ENCODE peak calls at places on chromosomes 7 and 10, in five cellular contexts. One of them, this sample, is unnamed.
A peak's percentile ranks its signal among the peaks of the same experiment; 100 is the strongest.

GRCh38 chr10:1227505-1228402 is 171.6 kb downstream of the WDR37 start:
- DNase-seq in Karpas-422: no peak
- DNase-seq in ecto neural progenitor cell: no peak
- DNase-seq in NCI-H2029 treated with DMSO at 0.1 percent for 48 hours: no peak
- DNase-seq in BE2C: no peak
- DNase-seq in this sample: no peak

GRCh38 chr7:139681463-139681755 is 96.4 kb downstream of the HIPK2 start:
- DNase-seq in Karpas-422: no peak
- DNase-seq in ecto neural progenitor cell: no peak
- DNase-seq in NCI-H2029 treated with DMSO at 0.1 percent for 48 hours: no peak
- DNase-seq in BE2C: no peak
- DNase-seq in this sample: no peak

GRCh38 chr7:29895557-29895956 is 89.2 kb downstream of the WIPF3 start:
- DNase-seq in Karpas-422: no peak
- DNase-seq in ecto neural progenitor cell: no peak
- DNase-seq in NCI-H2029 treated with DMSO at 0.1 percent for 48 hours: no peak
- DNase-seq in BE2C: no peak
- DNase-seq in this sample: no peak

GRCh38 chr7:155258233-155258575 is 39.5 kb upstream of the INSIG1 start:
- DNase-seq in Karpas-422: no peak
- DNase-seq in ecto neural progenitor cell: no peak
- DNase-seq in NCI-H2029 treated with DMSO at 0.1 percent for 48 hours: no peak
- DNase-seq in BE2C: no peak
- DNase-seq in this sample: peak; percentile 68

GRCh38 chr10:3811331-3811870 is 26.4 kb upstream of the KLF6 start:
- DNase-seq in Karpas-422: peak; percentile 41
- DNase-seq in ecto neural progenitor cell: no peak
- DNase-seq in NCI-H2029 treated with DMSO at 0.1 percent for 48 hours: no peak
- DNase-seq in BE2C: no peak
- DNase-seq in this sample: peak; percentile 50

GRCh38 chr7:101519324-101520017 is 109.6 kb downstream of the MYL10 start:
- DNase-seq in Karpas-422: no peak
- DNase-seq in ecto neural progenitor cell: no peak
- DNase-seq in NCI-H2029 treated with DMSO at 0.1 percent for 48 hours: no peak
- DNase-seq in BE2C: no peak
- DNase-seq in this sample: peak; percentile 6

GRCh38 chr7:94395141-94396041 is 696 bp downstream of the COL1A2 start:
- DNase-seq in Karpas-422: peak; percentile 87
- DNase-seq in ecto neural progenitor cell: peak; percentile 60
- DNase-seq in NCI-H2029 treated with DMSO at 0.1 percent for 48 hours: peak; percentile 89
- DNase-seq in BE2C: peak; percentile 39
- DNase-seq in this sample: peak; percentile 80

GRCh38 chr10:50397312-50398140 is 146.2 kb upstream of the ASAH2 start:
- DNase-seq in Karpas-422: no peak
- DNase-seq in ecto neural progenitor cell: no peak
- DNase-seq in NCI-H2029 treated with DMSO at 0.1 percent for 48 hours: no peak
- DNase-seq in BE2C: no peak
- DNase-seq in this sample: no peak

GRCh38 chr7:34719651-34720050 is 61.6 kb downstream of the NPSR1 start:
- DNase-seq in Karpas-422: no peak
- DNase-seq in ecto neural progenitor cell: no peak
- DNase-seq in NCI-H2029 treated with DMSO at 0.1 percent for 48 hours: no peak
- DNase-seq in BE2C: no peak
- DNase-seq in this sample: no peak

GRCh38 chr7:124773339-124773738 is 7.7 kb upstream of the GPR37 start:
- DNase-seq in Karpas-422: no peak
- DNase-seq in ecto neural progenitor cell: no peak
- DNase-seq in NCI-H2029 treated with DMSO at 0.1 percent for 48 hours: no peak
- DNase-seq in BE2C: no peak
- DNase-seq in this sample: no peak

GRCh38 chr10:28906934-28907333 is 229.6 kb downstream of the BAMBI start:
- DNase-seq in Karpas-422: no peak
- DNase-seq in ecto neural progenitor cell: no peak
- DNase-seq in NCI-H2029 treated with DMSO at 0.1 percent for 48 hours: no peak
- DNase-seq in BE2C: no peak
- DNase-seq in this sample: peak; percentile 51

GRCh38 chr10:101063548-101064414 is 2.0 kb downstream of the KAZALD1 start:
- DNase-seq in Karpas-422: peak; percentile 73
- DNase-seq in ecto neural progenitor cell: no peak
- DNase-seq in NCI-H2029 treated with DMSO at 0.1 percent for 48 hours: no peak
- DNase-seq in BE2C: peak; percentile 26
- DNase-seq in this sample: no peak

GRCh38 chr7:103524042-103524907 is 78.3 kb upstream of the SLC26A5 start:
- DNase-seq in Karpas-422: peak; percentile 65
- DNase-seq in ecto neural progenitor cell: no peak
- DNase-seq in NCI-H2029 treated with DMSO at 0.1 percent for 48 hours: no peak
- DNase-seq in BE2C: peak; percentile 11
- DNase-seq in this sample: peak; percentile 66

GRCh38 chr7:96040250-96040772 is 268.0 kb downstream of the DYNC1I1 start:
- DNase-seq in Karpas-422: no peak
- DNase-seq in ecto neural progenitor cell: no peak
- DNase-seq in NCI-H2029 treated with DMSO at 0.1 percent for 48 hours: no peak
- DNase-seq in BE2C: peak; percentile 19
- DNase-seq in this sample: no peak